ENCODE peak calls at places on chromosomes 7 and 10, in four cellular contexts. U is heart right ventricle, I is esophagus squamous epithelium, L is neuronal stem cell. X is an unnamed sample. For H3K4me1, the result is how much of the 10 kb centered on the place peaks cover.

GRCh38 chr7:18684899-18685298 is 189.3 kb downstream of the HDAC9 start:
- DNase-seq in U (no peak), I (no peak), L (no peak), X (no peak)

GRCh38 chr7:152899004-152899403 is 139.5 kb downstream of the ACTR3B start:
- DNase-seq in U (no peak), I (no peak), L (no peak), X (no peak)

GRCh38 chr7:50185951-50186697 is 93.1 kb upstream of the ZPBP start:
- DNase-seq in U (no peak), I (no peak), L (no peak), X (no peak)

GRCh38 chr10:5413012-5413938 is 918 bp downstream of the NET1 start:
- DNase-seq in U (no peak), I (no peak), L (peak), X (no peak)

GRCh38 chr10:73887038-73888015 is 13.0 kb upstream of the CAMK2G start:
- DNase-seq in U (peak), I (no peak), L (no peak), X (no peak)

GRCh38 chr7:74483402-74484336 is 30.0 kb downstream of the GTF2IRD1 start:
- DNase-seq in U (no peak), I (no peak), L (no peak), X (no peak)

GRCh38 chr7:30177186-30177585 is 42.4 kb downstream of the MTURN start:
- DNase-seq in U (no peak), I (no peak), L (no peak), X (no peak)

GRCh38 chr7:4486932-4487331 is 195.2 kb upstream of the FOXK1 start:
- DNase-seq in U (no peak), I (no peak), L (no peak), X (no peak)

GRCh38 chr10:101563007-101563406 is 25.1 kb downstream of the POLL start:
- DNase-seq in U (no peak), I (no peak), L (no peak), X (no peak)

GRCh38 chr10:76015245-76015644 is 583.8 kb downstream of the LRMDA start:
- DNase-seq in U (no peak), I (no peak), L (no peak), X (no peak)

GRCh38 chr10:71260622-71261325 is 48.4 kb downstream of the UNC5B start:
- DNase-seq in U (peak), I (no peak), L (peak), X (no peak)

GRCh38 chr10:60480865-60481563 is 91.3 kb upstream of the ANK3 start:
- DNase-seq in U (peak), I (no peak), L (no peak), X (no peak)

GRCh38 chr10:13717936-13718772 is 131.4 kb downstream of the PRPF18 start:
- DNase-seq in U (peak), I (no peak), L (no peak), X (no peak)

GRCh38 chr7:100429637-100430449 is at the start of gene MEPCE:
- DNase-seq in U (peak), I (peak), L (peak), X (peak)

GRCh38 chr7:137084607-137085380 is 216.3 kb downstream of the CHRM2 start:
- DNase-seq in U (no peak), I (no peak), L (no peak), X (no peak)

GRCh38 chr10:49610735-49611165 is 640 bp downstream of the SLC18A3 start:
- DNase-seq in U (no peak), I (no peak), L (no peak), X (no peak)

GRCh38 chr10:6498771-6499170 is 81.3 kb downstream of the PRKCQ start:
- DNase-seq in U (no peak), I (no peak), L (no peak), X (peak)

GRCh38 chr7:22001345-22002004 is 55.8 kb upstream of the CDCA7L start:
- DNase-seq in U (peak), I (no peak), L (peak), X (no peak)

GRCh38 chr7:20791523-20791879 is 4.8 kb upstream of the SP8 start:
- DNase-seq in U (no peak), I (no peak), L (no peak), X (no peak)

GRCh38 chr7:19062216-19062615 is 55.2 kb downstream of the TWIST1 start:
- DNase-seq in U (no peak), I (no peak), L (no peak), X (no peak)

GRCh38 chr7:151115836-151116418 is 29.7 kb downstream of the AGAP3 start:
- DNase-seq in U (no peak), I (no peak), L (no peak), X (no peak)

GRCh38 chr10:102517553-102517952 is 13.8 kb downstream of the SUFU start:
- DNase-seq in U (no peak), I (no peak), L (no peak), X (no peak)

GRCh38 chr10:78643513-78643912 is 425.3 kb upstream of the ZMIZ1 start:
- DNase-seq in U (no peak), I (no peak), L (no peak), X (no peak)

GRCh38 chr7:96097802-96098201 is 224.1 kb downstream of the SLC25A13 start:
- DNase-seq in U (no peak), I (no peak), L (no peak), X (no peak)

GRCh38 chr10:30979956-30980355 is 51.7 kb downstream of the ZNF438 start:
- DNase-seq in U (no peak), I (no peak), L (no peak), X (no peak)

GRCh38 chr10:98748298-98748697 is 301.6 kb upstream of the HPS1 start:
- DNase-seq in U (no peak), I (no peak), L (peak), X (no peak)

GRCh38 chr10:132520147-132520811 is 17.3 kb upstream of the INPP5A start:
- DNase-seq in U (peak), I (no peak), L (no peak), X (no peak)

GRCh38 chr7:48511021-48511579 is 339.8 kb downstream of the ABCA13 start:
- DNase-seq in U (no peak), I (no peak), L (no peak), X (no peak)

GRCh38 chr10:5951167-5951711 is 26.1 kb downstream of the IL15RA start:
- DNase-seq in U (no peak), I (no peak), L (no peak), X (no peak)

GRCh38 chr10:3516626-3517255 is 268.3 kb downstream of the KLF6 start:
- DNase-seq in U (no peak), I (no peak), L (no peak), X (no peak)

GRCh38 chr10:114404171-114405010 is at the start of gene AFAP1L2:
- DNase-seq in U (no peak), I (no peak), L (no peak), X (no peak)

GRCh38 chr7:70238171-70238575 is 639.9 kb downstream of the AUTS2 start:
- DNase-seq in U (no peak), I (no peak), L (no peak), X (no peak)

GRCh38 chr7:117164578-117164977 is 158.3 kb downstream of the WNT2 start:
- DNase-seq in U (no peak), I (no peak), L (no peak), X (no peak)

DNA sequence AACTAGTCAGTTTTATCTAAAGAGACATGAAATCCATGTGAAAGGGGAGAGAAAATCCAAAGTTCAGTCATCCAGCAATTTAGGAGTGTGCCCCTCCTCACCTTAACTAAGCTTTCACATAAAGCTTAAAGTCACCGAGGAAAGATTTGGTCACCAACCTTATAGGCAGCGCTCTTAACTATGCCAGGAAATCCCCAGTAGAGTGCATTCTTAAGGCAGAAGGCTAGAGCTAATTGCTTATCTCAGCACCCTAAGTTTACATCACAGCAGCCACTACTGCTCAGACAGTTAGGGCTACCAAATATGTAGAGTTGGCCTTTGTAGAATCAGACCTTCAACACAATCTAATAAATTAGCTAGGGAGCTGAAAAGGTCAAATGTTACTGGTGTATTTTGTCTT is 47.9 kb downstream of the MTPN start:
- DNase-seq in U (no peak), I (no peak), L (no peak), X (no peak)
- H3K27ac ChIP-seq in U (peak), I (no peak), L (no peak), X (no peak)

DNA sequence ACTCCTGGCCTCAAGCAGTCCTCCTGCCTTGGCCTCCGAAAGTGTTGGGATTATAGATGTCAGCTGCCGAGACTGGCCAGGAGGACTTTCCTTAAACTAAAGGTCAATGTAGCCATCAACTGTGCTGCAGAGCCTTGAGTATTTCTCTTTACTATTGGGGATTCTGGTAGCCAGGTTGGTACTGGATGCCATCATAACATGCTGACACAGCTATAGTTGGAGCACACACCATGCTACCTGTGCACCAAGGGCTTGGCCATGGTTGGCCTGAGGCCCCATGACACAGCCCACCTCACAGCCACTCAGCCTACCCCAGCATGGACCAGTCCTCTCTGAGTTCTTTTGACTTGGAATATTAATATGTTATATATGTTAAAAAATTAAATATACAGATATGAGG is 54.4 kb downstream of the HECTD2 start:
- DNase-seq in U (no peak), I (no peak), L (no peak), X (no peak)
- H3K4me1 ChIP-seq in U (under half), I (under half), L (under half), X (under half)

GRCh38 chr10:27356738-27357137 is 116.1 kb upstream of the ACBD5 start:
- DNase-seq in U (no peak), I (no peak), L (no peak), X (no peak)
- H3K27ac ChIP-seq in U (no peak), I (no peak), L (no peak), X (no peak)

GRCh38 chr7:131015131-131015954 is 281.3 kb upstream of the KLF14 start:
- DNase-seq in U (no peak), I (no peak), L (no peak), X (no peak)
- H3K4me1 ChIP-seq in U (half or more), I (under half), L (under half), X (under half)

DNA sequence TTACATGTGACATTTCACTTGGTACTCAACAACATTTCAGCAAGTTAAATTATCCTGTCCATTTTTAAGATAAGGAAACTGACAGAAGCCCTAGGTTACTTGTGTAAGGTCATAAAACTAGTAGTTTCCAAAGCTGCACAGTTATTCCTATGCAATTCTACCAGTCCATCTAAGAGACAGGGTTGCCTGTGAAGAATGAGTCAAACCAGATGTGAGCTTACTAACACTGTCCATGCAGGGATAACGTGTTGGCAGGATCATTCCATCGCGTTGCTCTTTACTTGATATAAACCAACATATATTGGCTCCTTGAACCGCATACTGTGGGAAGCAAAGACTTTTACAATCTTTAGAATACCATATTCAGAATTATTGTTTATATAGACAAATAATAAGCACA is 280.9 kb upstream of the HGF start:
- DNase-seq in U (no peak), I (no peak), L (no peak), X (no peak)
- H3K27ac ChIP-seq in U (no peak), I (no peak), L (no peak), X (no peak)

GRCh38 chr7:51521054-51521453 is 204.4 kb upstream of the COBL start:
- DNase-seq in U (no peak), I (no peak), L (no peak), X (no peak)

DNA sequence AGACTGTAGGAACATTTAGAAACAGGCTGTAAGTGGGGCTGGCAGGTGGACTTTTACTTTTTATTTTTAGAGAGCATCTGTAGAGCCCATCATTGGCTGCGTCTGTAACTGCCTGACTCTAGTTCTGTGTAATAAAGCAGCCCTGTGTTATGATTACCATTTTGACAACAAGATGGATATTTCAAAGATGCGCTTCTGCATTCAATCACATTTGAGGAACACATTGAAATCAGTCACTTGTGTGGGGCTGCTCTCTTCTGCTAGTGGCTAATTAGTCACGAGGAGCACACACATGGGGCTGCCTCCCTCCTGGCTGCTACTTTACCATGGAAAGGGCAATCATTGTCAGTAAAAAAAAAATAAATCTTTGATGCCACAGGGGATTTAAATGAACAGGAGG is 205.0 kb upstream of the COBL start:
- DNase-seq in U (no peak), I (no peak), L (no peak), X (no peak)
- H3K4me1 ChIP-seq in U (under half), I (under half), L (under half), X (under half)

DNA sequence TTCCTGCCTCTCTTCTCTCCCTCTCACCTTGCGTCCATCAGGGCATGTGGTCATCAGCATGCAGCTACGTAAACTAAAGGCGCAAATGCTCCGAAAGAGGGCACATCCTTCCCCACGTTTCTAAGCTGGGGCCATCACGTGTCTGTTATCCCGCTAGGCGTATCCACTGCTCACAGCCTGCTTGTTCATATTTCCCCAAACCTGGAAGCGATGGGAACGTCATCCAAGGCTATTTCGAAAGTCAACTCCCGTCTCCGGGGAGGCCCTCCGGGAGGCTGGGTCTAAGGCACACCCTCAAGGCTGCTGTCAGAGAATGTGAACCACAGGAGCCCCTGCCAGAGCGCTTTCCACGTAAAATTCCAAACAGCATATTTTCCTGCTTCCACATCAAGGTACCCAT is 199.2 kb downstream of the DIP2C start:
- DNase-seq in U (peak), I (no peak), L (no peak), X (no peak)
- H3K27ac ChIP-seq in U (peak), I (peak), L (no peak), X (no peak)

DNA sequence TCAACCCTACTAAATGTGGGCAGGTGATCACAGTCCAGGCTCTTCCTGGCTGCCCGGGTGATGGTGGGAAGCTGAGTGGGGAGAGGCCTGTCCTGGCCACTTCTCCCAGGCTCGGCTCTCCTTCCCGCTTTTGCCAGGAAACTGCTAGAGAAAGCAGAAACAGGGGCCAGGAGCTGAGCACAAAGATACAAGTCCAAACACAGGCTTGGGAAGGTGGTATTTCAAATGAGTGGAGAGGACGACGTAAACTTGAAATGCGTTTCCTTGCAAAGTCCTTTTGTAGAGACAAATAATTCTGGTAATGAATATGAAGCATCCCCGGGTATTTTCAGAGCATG is 217.9 kb upstream of the KLF14 start:
- DNase-seq in U (no peak), I (no peak), L (no peak), X (no peak)
- H3K4me1 ChIP-seq in U (under half), I (under half), L (under half), X (half or more)

DNA sequence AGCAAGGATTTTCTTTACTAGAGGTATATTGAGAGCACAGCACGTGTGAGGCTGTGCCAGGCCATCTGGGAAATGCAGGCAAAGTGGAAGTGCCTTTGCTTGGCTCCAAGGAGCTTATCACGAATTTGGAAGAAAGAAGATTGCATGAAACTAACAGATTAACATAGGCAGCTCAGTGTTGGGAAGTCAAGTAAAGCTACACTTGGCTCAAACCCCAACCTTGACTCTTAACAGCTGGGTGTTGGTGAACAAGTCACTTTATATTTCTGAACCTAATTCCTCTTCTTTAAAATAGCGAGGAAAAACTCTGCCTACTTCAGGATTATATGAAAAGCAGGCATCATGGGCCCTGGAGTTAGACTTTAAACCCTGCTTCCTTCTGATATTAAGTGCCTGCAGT is 105.2 kb downstream of the PLCE1 start:
- DNase-seq in U (no peak), I (no peak), L (no peak), X (no peak)
- H3K27ac ChIP-seq in U (no peak), I (no peak), L (no peak), X (no peak)

X was measured in effector memory CD4-positive, alpha-beta T cell.